ENCODE peak calls at places on chromosomes 6 and 20, in four cellular contexts. One of them, this sample, is unnamed.

GRCh38 chr6:150641398-150642139 is 41.9 kb downstream of the PLEKHG1 start:
- DNase-seq in right atrium auricular region: no peak
- DNase-seq in IMR-90: no peak
- DNase-seq in cardiac muscle cell: no peak
- DNase-seq in this sample: peak; percentile 29

GRCh38 chr6:97842536-97842935 is 559.5 kb upstream of the MMS22L start:
- DNase-seq in right atrium auricular region: no peak
- DNase-seq in IMR-90: no peak
- DNase-seq in cardiac muscle cell: no peak
- DNase-seq in this sample: peak; percentile 0

GRCh38 chr20:17659801-17660200 is 22.2 kb downstream of the RRBP1 start:
- DNase-seq in right atrium auricular region: no peak
- DNase-seq in IMR-90: no peak
- DNase-seq in cardiac muscle cell: no peak
- DNase-seq in this sample: no peak

GRCh38 chr6:137656735-137657134 is 162.5 kb upstream of the OLIG3 start:
- DNase-seq in right atrium auricular region: no peak
- DNase-seq in IMR-90: no peak
- DNase-seq in cardiac muscle cell: no peak
- DNase-seq in this sample: no peak

GRCh38 chr6:139154885-139155547 is 20.1 kb downstream of the HECA start:
- DNase-seq in right atrium auricular region: no peak
- DNase-seq in IMR-90: peak; percentile 67
- DNase-seq in cardiac muscle cell: no peak
- DNase-seq in this sample: no peak

GRCh38 chr20:36544134-36545018 is 3.1 kb downstream of the MYL9 start:
- DNase-seq in right atrium auricular region: no peak
- DNase-seq in IMR-90: peak; percentile 68
- DNase-seq in cardiac muscle cell: peak; percentile 30
- DNase-seq in this sample: peak; percentile 80

GRCh38 chr6:26556263-26557070 is 18.3 kb downstream of the HMGN4 start:
- DNase-seq in right atrium auricular region: no peak
- DNase-seq in IMR-90: peak; percentile 97
- DNase-seq in cardiac muscle cell: no peak
- DNase-seq in this sample: peak; percentile 95

GRCh38 chr6:166972101-166972500 is 15.8 kb upstream of the RNASET2 start:
- DNase-seq in right atrium auricular region: no peak
- DNase-seq in IMR-90: no peak
- DNase-seq in cardiac muscle cell: no peak
- DNase-seq in this sample: no peak

GRCh38 chr6:27541212-27541931 is 68.5 kb upstream of the ZNF184 start:
- DNase-seq in right atrium auricular region: no peak
- DNase-seq in IMR-90: peak; percentile 14
- DNase-seq in cardiac muscle cell: no peak
- DNase-seq in this sample: no peak

GRCh38 chr20:18004389-18005031 is 35.7 kb downstream of the MGME1 start:
- DNase-seq in right atrium auricular region: no peak
- DNase-seq in IMR-90: peak; percentile 68
- DNase-seq in cardiac muscle cell: no peak
- DNase-seq in this sample: peak; percentile 16

GRCh38 chr20:21490105-21490504 is 23.8 kb downstream of the NKX2-2 start:
- DNase-seq in right atrium auricular region: no peak
- DNase-seq in IMR-90: peak; percentile 23
- DNase-seq in cardiac muscle cell: no peak
- DNase-seq in this sample: peak; percentile 36

GRCh38 chr20:25465398-25465797 is 57.9 kb downstream of the GINS1 start:
- DNase-seq in right atrium auricular region: no peak
- DNase-seq in IMR-90: no peak
- DNase-seq in cardiac muscle cell: no peak
- DNase-seq in this sample: no peak

GRCh38 chr6:158283304-158284005 is 28.8 kb upstream of the TULP4 start:
- DNase-seq in right atrium auricular region: no peak
- DNase-seq in IMR-90: peak; percentile 67
- DNase-seq in cardiac muscle cell: peak; percentile 28
- DNase-seq in this sample: peak; percentile 22

GRCh38 chr6:158272324-158272723 is 39.9 kb upstream of the TULP4 start:
- DNase-seq in right atrium auricular region: no peak
- DNase-seq in IMR-90: no peak
- DNase-seq in cardiac muscle cell: no peak
- DNase-seq in this sample: no peak

GRCh38 chr6:158279615-158280014 is 32.6 kb upstream of the TULP4 start:
- DNase-seq in right atrium auricular region: no peak
- DNase-seq in IMR-90: peak; percentile 48
- DNase-seq in cardiac muscle cell: no peak
- DNase-seq in this sample: peak; percentile 55

GRCh38 chr6:158278015-158278414 is 34.2 kb upstream of the TULP4 start:
- DNase-seq in right atrium auricular region: no peak
- DNase-seq in IMR-90: no peak
- DNase-seq in cardiac muscle cell: no peak
- DNase-seq in this sample: no peak
- H3K4me3 ChIP-seq in right atrium auricular region: no peak overlapping the region
- H3K4me3 ChIP-seq in IMR-90: no peak overlapping the region
- H3K4me3 ChIP-seq in cardiac muscle cell: no peak overlapping the region
- H3K4me3 ChIP-seq in this sample: no peak overlapping the region

DNA sequence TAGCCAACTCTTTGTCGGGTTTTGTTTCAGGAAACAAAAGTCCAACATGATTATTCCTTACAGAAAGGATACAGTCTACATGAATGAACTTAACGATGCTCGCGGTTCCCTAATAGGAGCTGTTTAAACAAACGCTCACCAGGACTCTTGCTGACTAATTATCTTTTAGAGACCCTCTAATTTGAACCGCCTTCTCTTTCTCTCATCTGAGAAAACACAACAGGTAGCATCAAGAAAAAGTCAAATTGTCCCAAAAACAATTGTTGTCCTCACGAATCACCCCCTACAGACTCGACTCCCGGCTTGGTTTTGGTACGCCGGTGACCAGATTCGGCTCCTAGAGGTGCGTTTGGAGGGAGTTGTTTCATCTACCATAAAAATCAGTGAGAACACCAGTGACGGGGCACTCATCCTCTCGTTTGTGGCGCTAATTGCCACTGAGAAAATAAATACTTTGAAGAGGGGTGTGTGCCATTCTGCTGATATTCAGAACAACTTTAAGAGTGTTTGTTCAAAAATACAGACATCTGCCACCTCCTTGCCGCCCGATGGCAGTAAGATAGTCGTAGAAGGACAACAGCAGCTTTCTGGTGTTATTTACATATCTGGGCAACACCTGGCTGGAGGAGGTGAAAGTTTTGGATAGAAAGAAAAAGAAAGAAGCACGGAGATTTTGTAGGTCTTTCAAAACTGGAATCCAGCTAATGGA is 1.1 kb upstream of the SIM1 start:
- DNase-seq in right atrium auricular region: no peak
- DNase-seq in IMR-90: no peak
- DNase-seq in cardiac muscle cell: no peak
- DNase-seq in this sample: no peak
- H3K4me3 ChIP-seq in right atrium auricular region: no peak overlapping the region
- H3K4me3 ChIP-seq in IMR-90: no peak overlapping the region
- H3K4me3 ChIP-seq in cardiac muscle cell: no peak overlapping the region
- H3K4me3 ChIP-seq in this sample: no peak overlapping the region

DNA sequence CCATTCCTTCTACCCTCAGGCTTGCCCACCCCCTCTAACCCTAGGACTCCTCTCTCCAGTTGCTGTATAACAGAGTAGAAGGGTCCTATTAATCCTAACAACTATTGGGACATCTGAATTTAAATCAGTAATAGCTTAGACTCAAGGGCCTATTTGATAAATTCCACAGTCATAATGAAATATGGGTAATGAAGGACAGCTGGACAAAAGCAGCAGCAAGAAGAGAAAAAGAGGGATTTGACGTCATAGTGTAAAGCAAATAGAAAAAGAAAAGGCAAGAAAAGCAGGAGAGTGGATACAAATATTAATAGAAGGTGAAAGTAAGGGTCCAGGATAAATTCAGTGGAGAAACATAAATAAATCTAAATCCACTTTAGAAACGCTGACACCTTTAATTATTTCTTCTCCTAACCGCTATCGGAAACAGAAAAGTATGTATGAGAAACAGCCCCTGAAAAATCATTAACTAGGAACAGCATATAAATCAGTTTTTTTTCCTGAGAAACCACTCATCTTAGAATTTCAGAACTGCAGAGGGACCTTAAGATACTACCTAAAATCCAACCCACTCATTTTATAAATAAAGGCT is 12.8 kb downstream of the FKBP5 start:
- DNase-seq in right atrium auricular region: no peak
- DNase-seq in IMR-90: no peak
- DNase-seq in cardiac muscle cell: no peak
- DNase-seq in this sample: no peak
- H3K4me3 ChIP-seq in right atrium auricular region: no peak overlapping the region
- H3K4me3 ChIP-seq in IMR-90: no peak overlapping the region
- H3K4me3 ChIP-seq in cardiac muscle cell: no peak overlapping the region
- H3K4me3 ChIP-seq in this sample: no peak overlapping the region

DNA sequence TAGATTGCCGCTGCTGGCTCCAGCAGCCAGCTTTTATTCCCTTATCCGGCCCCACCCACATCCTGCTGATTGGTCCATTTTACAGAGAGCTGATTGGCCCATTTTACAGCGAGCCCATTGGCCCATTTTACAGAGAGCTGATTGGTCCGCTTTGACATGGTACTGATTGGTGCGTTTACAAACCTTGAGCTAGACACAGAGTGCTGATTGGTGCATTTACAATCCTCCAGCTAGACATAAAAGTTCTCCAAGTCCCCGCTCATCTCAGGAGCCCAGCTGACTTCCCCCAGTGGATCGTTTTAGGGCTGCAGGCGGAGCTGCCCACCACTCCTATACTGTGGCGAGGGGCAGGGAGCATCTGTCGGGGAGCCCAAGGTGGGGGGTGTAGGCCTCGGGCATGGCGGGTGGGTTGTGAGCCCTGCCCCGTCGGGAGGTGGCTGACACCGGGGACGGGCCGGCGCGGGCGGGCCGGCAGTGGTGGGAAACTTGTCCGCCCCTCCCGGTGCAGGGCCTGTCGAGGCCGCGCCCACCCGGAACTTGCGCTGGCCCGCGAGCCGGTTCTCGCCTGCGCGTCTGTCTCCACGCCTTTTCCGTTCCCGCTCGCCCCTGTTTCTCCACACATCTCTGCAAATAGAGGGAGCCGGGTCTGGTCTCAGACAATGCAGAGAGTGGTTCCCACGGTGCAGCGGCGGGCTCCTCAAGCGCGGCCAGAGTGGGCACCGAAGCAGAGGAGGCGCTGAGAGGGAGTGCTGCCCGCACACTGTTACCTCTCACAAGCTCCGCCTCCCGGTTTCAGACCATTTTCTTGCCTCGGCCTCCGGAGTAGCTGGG is 86.1 kb upstream of the STMND1 start:
- DNase-seq in right atrium auricular region: no peak
- DNase-seq in IMR-90: no peak
- DNase-seq in cardiac muscle cell: no peak
- DNase-seq in this sample: no peak
- H3K4me3 ChIP-seq in right atrium auricular region: peak overlapping the region; percentile 25
- H3K4me3 ChIP-seq in IMR-90: no peak overlapping the region
- H3K4me3 ChIP-seq in cardiac muscle cell: no peak overlapping the region
- H3K4me3 ChIP-seq in this sample: peak overlapping the region; percentile 5